ENCODE peak calls at places on chromosomes 4 and X, in eight cellular contexts. T, L, P, K, W, O, N and D are unnamed samples.

GRCh38 chr4:23369331-23369730 is 520.5 kb downstream of the PPARGC1A start:
- DNase-seq in N (no peak), P (no peak), K (no peak), L (no peak), T (no peak), O (no peak), W (no peak), D (no peak)

GRCh38 chrX:129759576-129760061 is 20.1 kb upstream of the SASH3 start:
- DNase-seq in W (no peak), P (no peak), O (no peak), T (no peak), N (peak; percentile 18), L (peak; percentile 93), K (peak; percentile 92), D (peak; percentile 83)

GRCh38 chr4:158315706-158316105 is 105.4 kb downstream of the TMEM144 start:
- DNase-seq in O (no peak), K (peak; percentile 40), P (no peak), N (no peak), W (no peak), L (peak; percentile 90), T (no peak), D (peak; percentile 92)

GRCh38 chrX:109190542-109190941 is 291.3 kb downstream of the GUCY2F start:
- DNase-seq in T (no peak), O (no peak), K (no peak), L (no peak), W (no peak), N (no peak), P (no peak), D (no peak)

GRCh38 chr4:145218251-145218650 is 37.9 kb upstream of the OTUD4 start:
- DNase-seq in N (no peak), W (no peak), O (no peak), L (no peak), T (no peak), K (peak; percentile 55), P (no peak), D (no peak)

GRCh38 chr4:11889099-11889498 is 460.4 kb upstream of the HS3ST1 start:
- DNase-seq in W (no peak), K (peak; percentile 70), N (no peak), L (no peak), O (no peak), P (no peak), T (no peak), D (no peak)

GRCh38 chrX:21800344-21800770 is 39.1 kb upstream of the MBTPS2 start:
- DNase-seq in T (no peak), P (no peak), N (no peak), L (peak; percentile 45), W (no peak), K (no peak), O (no peak), D (peak; percentile 4)

GRCh38 chr4:17265653-17266052 is 246.2 kb downstream of the QDPR start:
- DNase-seq in K (no peak), P (no peak), L (no peak), W (no peak), O (no peak), N (no peak), T (no peak), D (no peak)

GRCh38 chr4:78311306-78311705 is 240.3 kb upstream of the ANXA3 start:
- DNase-seq in N (no peak), P (no peak), K (no peak), W (no peak), O (no peak), L (no peak), T (no peak), D (no peak)

GRCh38 chr4:53055274-53055673 is 193.2 kb downstream of the RASL11B start:
- DNase-seq in N (no peak), P (no peak), L (peak; percentile 91), T (no peak), K (peak; percentile 93), O (no peak), W (no peak), D (peak; percentile 84)

GRCh38 chr4:94253036-94253435 is 45.4 kb downstream of the SMARCAD1 start:
- DNase-seq in N (peak; percentile 36), L (peak; percentile 33), W (no peak), O (no peak), K (no peak), P (no peak), T (no peak), D (peak; percentile 7)

GRCh38 chrX:66498672-66499296 is 140.1 kb downstream of the EDA2R start:
- DNase-seq in N (no peak), O (no peak), W (no peak), P (no peak), T (no peak), L (no peak), K (no peak), D (no peak)

GRCh38 chr4:40916218-40916555 is 166.4 kb downstream of the NSUN7 start:
- DNase-seq in K (peak; percentile 54), P (no peak), W (no peak), L (peak; percentile 86), N (no peak), T (no peak), O (no peak), D (peak; percentile 77)

GRCh38 chr4:119204898-119205297 is 7.6 kb upstream of the USP53 start:
- DNase-seq in W (no peak), K (no peak), L (no peak), O (no peak), T (no peak), P (no peak), N (no peak), D (no peak)

GRCh38 chr4:24229976-24230375 is 340.1 kb upstream of the PPARGC1A start:
- DNase-seq in O (no peak), K (no peak), W (no peak), L (peak; percentile 50), P (no peak), T (no peak), N (no peak), D (peak; percentile 82)

DNA sequence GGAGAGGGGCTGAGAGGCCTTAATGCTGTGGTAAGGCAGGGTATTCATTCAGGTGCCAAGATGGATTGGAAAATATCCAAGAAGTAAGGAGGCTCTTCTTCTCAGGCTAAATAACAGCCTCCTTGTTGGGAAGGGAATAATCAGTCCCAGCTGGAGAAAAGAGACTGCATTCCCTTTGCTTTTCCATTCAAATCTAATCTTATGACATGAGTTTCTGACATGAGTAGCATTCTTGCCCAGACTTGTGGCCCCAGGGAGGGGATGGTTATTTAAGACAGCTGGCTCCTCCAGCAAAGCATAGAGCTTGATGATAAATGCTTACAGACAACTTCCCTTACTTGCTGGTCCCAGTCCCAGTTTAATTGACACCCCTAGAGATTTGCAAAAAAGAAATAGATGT is 98.3 kb downstream of the DCLK2 start:
- DNase-seq in N (no peak), K (peak; percentile 82), P (no peak), O (no peak), L (peak; percentile 87), T (no peak), W (no peak), D (peak; percentile 55)
- H3K4me1 ChIP-seq in N (no peaks in the 10 kb centered on the region), K (peaks cover 14% of the 10 kb centered on the region), P (peaks cover 12% of the 10 kb centered on the region), O (no peaks in the 10 kb centered on the region), L (peaks cover 3% of the 10 kb centered on the region), T (peaks cover 29% of the 10 kb centered on the region), W (peaks cover 9% of the 10 kb centered on the region), D (peaks cover 17% of the 10 kb centered on the region)

DNA sequence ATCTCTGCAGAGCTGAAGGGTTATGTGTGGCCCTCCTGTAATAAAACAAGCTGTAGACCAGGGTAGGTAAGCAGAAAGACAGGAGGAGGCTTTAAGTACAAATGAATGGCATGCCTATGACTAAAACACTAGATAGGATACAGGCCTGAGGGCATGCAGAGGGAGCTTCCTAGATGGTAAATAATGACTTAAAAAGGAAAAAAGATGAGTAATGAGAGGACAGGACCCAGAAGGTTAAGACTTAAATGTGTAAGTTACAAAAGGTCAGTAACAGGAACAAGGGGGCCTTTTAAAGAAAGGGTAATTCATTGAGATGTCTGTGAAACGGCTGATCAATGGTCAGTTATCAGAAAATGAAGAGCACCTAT is 194.8 kb downstream of the SOWAHB start:
- DNase-seq in O (no peak), W (no peak), P (no peak), T (no peak), N (no peak), L (no peak), K (no peak), D (no peak)
- H3K4me1 ChIP-seq in O (no peaks in the 10 kb centered on the region), W (peaks cover 38% of the 10 kb centered on the region), P (peaks cover 18% of the 10 kb centered on the region), T (peaks cover 96% of the 10 kb centered on the region), N (no peaks in the 10 kb centered on the region), L (peaks cover 17% of the 10 kb centered on the region), K (peaks cover 11% of the 10 kb centered on the region), D (peaks cover 36% of the 10 kb centered on the region)

GRCh38 chr4:139851133-139851532 is 185.5 kb downstream of the MGST2 start:
- DNase-seq in L (no peak), P (no peak), W (no peak), K (no peak), O (no peak), N (no peak), T (no peak), D (no peak)

GRCh38 chr4:139851639-139852038 is 186.0 kb downstream of the MGST2 start:
- DNase-seq in O (no peak), T (no peak), L (no peak), W (no peak), K (no peak), P (no peak), N (no peak), D (no peak)

GRCh38 chr4:139849219-139849618 is 183.6 kb downstream of the MGST2 start:
- DNase-seq in L (no peak), T (no peak), O (no peak), P (no peak), W (no peak), N (no peak), K (no peak), D (no peak)

GRCh38 chr4:139853309-139853708 is 187.7 kb downstream of the MGST2 start:
- DNase-seq in W (no peak), O (no peak), K (no peak), P (no peak), N (no peak), L (no peak), T (no peak), D (no peak)

GRCh38 chr4:139852612-139853269 is 187.1 kb downstream of the MGST2 start:
- DNase-seq in W (no peak), O (no peak), L (no peak), K (no peak), P (no peak), T (no peak), N (no peak), D (no peak)
- H3K4me1 ChIP-seq in W (peaks cover 4% of the 10 kb centered on the region), O (no peaks in the 10 kb centered on the region), L (no peaks in the 10 kb centered on the region), K (peaks cover 44% of the 10 kb centered on the region), P (peaks cover 18% of the 10 kb centered on the region), T (no peaks in the 10 kb centered on the region), N (no peaks in the 10 kb centered on the region), D (no peaks in the 10 kb centered on the region)

GRCh38 chr4:33088713-33089112 is 2368.5 kb downstream of the PCDH7 start:
- DNase-seq in K (peak; percentile 84), P (no peak), W (no peak), O (no peak), T (no peak), L (no peak), N (no peak), D (no peak)
- H3K4me1 ChIP-seq in K (peaks cover 5% of the 10 kb centered on the region), P (no peaks in the 10 kb centered on the region), W (no peaks in the 10 kb centered on the region), O (no peaks in the 10 kb centered on the region), T (no peaks in the 10 kb centered on the region), L (no peaks in the 10 kb centered on the region), N (no peaks in the 10 kb centered on the region), D (no peaks in the 10 kb centered on the region)